ENCODE peak calls at places on chromosome 21, in seven cellular contexts. E is HT1080; R is fibroblast of mammary gland; G is foreskin fibroblast; S is C1 segment of cervical spinal cord; H is activated naive CD8-positive, alpha-beta T cell treated with anti-CD3 and anti-CD28 coated beads for 36 hours; L is amygdala. P is an unnamed sample.
A peak's percentile ranks its signal among the peaks of the same experiment; 100 is the strongest.

GRCh38 chr21:43735236-43736091 is 16.5 kb downstream of the PDXK start:
- DNase-seq in L (no peak), R (no peak), S (no peak), H (no peak), E (no peak), G (no peak), P (no peak)

GRCh38 chr21:33011462-33011861 is 14.3 kb upstream of the OLIG2 start:
- DNase-seq in L (no peak), S (no peak), R (peak; percentile 95), H (no peak), E (peak; percentile 97), G (peak; percentile 80), P (peak; percentile 77)

GRCh38 chr21:33374080-33374873 is 28.9 kb upstream of the IFNGR2 start:
- DNase-seq in S (peak; percentile 16), R (peak; percentile 73), G (peak; percentile 65), H (peak; percentile 28), E (peak; percentile 63), L (no peak), P (peak; percentile 59)

GRCh38 chr21:35291963-35292627 is 243.0 kb upstream of the RUNX1 start:
- DNase-seq in L (no peak), G (peak; percentile 5), S (no peak), E (no peak), R (peak; percentile 7), H (no peak), P (peak; percentile 3)

GRCh38 chr21:44711327-44712202 is at the start of gene TSPEAR:
- DNase-seq in R (no peak), L (no peak), E (no peak), H (no peak), G (no peak), S (no peak), P (no peak)

GRCh38 chr21:38460171-38460742 is 38.0 kb downstream of the ERG start:
- DNase-seq in G (no peak), E (peak; percentile 58), H (no peak), S (no peak), L (no peak), R (peak; percentile 42), P (no peak)

GRCh38 chr21:38970765-38971164 is 165.0 kb downstream of the ETS2 start:
- DNase-seq in S (no peak), G (no peak), H (no peak), E (no peak), L (no peak), R (no peak), P (no peak)

GRCh38 chr21:41500931-41501381 is 7.0 kb downstream of the TMPRSS2 start:
- DNase-seq in R (no peak), G (no peak), S (no peak), L (no peak), E (no peak), H (no peak), P (no peak)

GRCh38 chr21:41032536-41032935 is 135.4 kb upstream of the BACE2 start:
- DNase-seq in R (no peak), H (no peak), S (no peak), G (no peak), L (no peak), E (peak; percentile 19), P (no peak)

GRCh38 chr21:19853709-19854575 is 1144.3 kb upstream of the NCAM2 start:
- DNase-seq in G (no peak), E (no peak), R (no peak), H (no peak), S (no peak), L (no peak), P (no peak)

GRCh38 chr21:43305336-43305665 is 121.6 kb downstream of the SIK1 start:
- DNase-seq in S (no peak), G (no peak), H (no peak), E (no peak), L (no peak), R (no peak), P (no peak)

GRCh38 chr21:41045534-41046268 is 122.3 kb upstream of the BACE2 start:
- DNase-seq in L (no peak), G (no peak), H (no peak), R (no peak), E (no peak), S (no peak), P (no peak)

GRCh38 chr21:37043818-37044217 is 29.1 kb downstream of the PIGP start:
- DNase-seq in H (no peak), S (no peak), E (no peak), L (no peak), G (no peak), R (no peak), P (no peak)

GRCh38 chr21:35046880-35047229 is 2.2 kb downstream of the RUNX1 start:
- DNase-seq in S (no peak), E (no peak), L (no peak), H (no peak), R (no peak), G (no peak), P (peak; percentile 61)

GRCh38 chr21:28136687-28137086 is 856.0 kb downstream of the LTN1 start:
- DNase-seq in R (no peak), S (no peak), E (no peak), H (no peak), L (no peak), G (no peak), P (no peak)

GRCh38 chr21:45541221-45542039 is 810 bp downstream of the SLC19A1 start:
- DNase-seq in R (peak; percentile 58), E (peak; percentile 56), G (peak; percentile 66), S (peak; percentile 51), L (no peak), H (peak; percentile 87), P (peak; percentile 61)

GRCh38 chr21:43808832-43809251 is 19.5 kb downstream of the RRP1 start:
- DNase-seq in E (no peak), L (no peak), R (no peak), S (no peak), G (no peak), H (no peak), P (no peak)

GRCh38 chr21:32200029-32200428 is 78.8 kb downstream of the MIS18A start:
- DNase-seq in S (no peak), R (no peak), L (no peak), H (no peak), E (no peak), G (no peak), P (no peak)

GRCh38 chr21:46205766-46206162 is 21.5 kb upstream of the SPATC1L start:
- DNase-seq in S (no peak), E (no peak), H (no peak), R (no peak), G (no peak), L (no peak), P (no peak)

GRCh38 chr21:29052224-29052623 is 21.2 kb downstream of the CCT8 start:
- DNase-seq in H (no peak), G (no peak), L (no peak), S (no peak), E (no peak), R (no peak), P (no peak)

GRCh38 chr21:33231526-33231925 is 1.8 kb downstream of the IFNAR2 start:
- DNase-seq in H (peak; percentile 59), G (no peak), S (no peak), R (no peak), E (no peak), L (no peak), P (no peak)

GRCh38 chr21:42062543-42063022 is 8.5 kb upstream of the UMODL1 start:
- DNase-seq in E (no peak), H (peak; percentile 72), S (peak; percentile 41), R (no peak), G (no peak), L (no peak), P (no peak)

GRCh38 chr21:41280115-41280919 is 36.3 kb upstream of the FAM3B start:
- DNase-seq in G (peak; percentile 41), S (no peak), H (no peak), R (peak; percentile 73), L (no peak), E (no peak), P (no peak)

GRCh38 chr21:38773108-38774061 is 32.3 kb upstream of the ETS2 start:
- DNase-seq in G (peak; percentile 94), E (peak; percentile 93), R (peak; percentile 100), S (no peak), L (no peak), H (no peak), P (peak; percentile 98)

GRCh38 chr21:37450385-37451044 is 83.9 kb downstream of the DYRK1A start:
- DNase-seq in L (no peak), G (peak; percentile 32), S (no peak), E (peak; percentile 59), H (no peak), R (peak; percentile 44), P (peak; percentile 67)

P was measured in HCEC 1CT.